ENCODE peak calls at places on chromosome 18, in six cellular contexts. Q is mucosa of descending colon, A is osteoblast, X is psoas muscle, Y is brain microvascular endothelial cell, V is SK-N-SH. C is an unnamed sample.

GRCh38 chr18:56756971-56757370 is 105.8 kb downstream of the WDR7 start:
- DNase-seq in X (no peak), V (no peak), Y (no peak), A (no peak), Q (no peak), C (no peak)

GRCh38 chr18:12254137-12254819 is at the start of gene CIDEA:
- DNase-seq in Q (no peak), V (no peak), Y (no peak), X (no peak), A (no peak), C (no peak)

GRCh38 chr18:77000527-77000926 is 132.1 kb downstream of the MBP start:
- DNase-seq in V (peak; percentile 82), A (no peak), Y (peak; percentile 29), X (peak; percentile 58), Q (no peak), C (no peak)

GRCh38 chr18:8657873-8658521 is 47.4 kb upstream of the MTCL1 start:
- DNase-seq in Y (no peak), A (no peak), X (no peak), V (peak; percentile 85), Q (no peak), C (no peak)

GRCh38 chr18:470661-471501 is 29.6 kb downstream of the COLEC12 start:
- DNase-seq in X (no peak), Q (no peak), A (no peak), Y (peak; percentile 43), V (no peak), C (peak; percentile 51)

GRCh38 chr18:37667836-37668235 is 102.2 kb upstream of the CELF4 start:
- DNase-seq in A (no peak), Y (no peak), X (no peak), V (no peak), Q (no peak), C (no peak)

GRCh38 chr18:79567481-79568147 is 112.0 kb upstream of the CTDP1 start:
- DNase-seq in Y (peak; percentile 95), A (peak; percentile 99), V (no peak), Q (peak; percentile 51), X (peak; percentile 69), C (peak; percentile 80)

GRCh38 chr18:46559296-46559695 is 97.7 kb downstream of the LOXHD1 start:
- DNase-seq in X (no peak), Y (no peak), A (no peak), V (no peak), Q (no peak), C (no peak)

GRCh38 chr18:57959278-57959677 is 84.7 kb upstream of the NEDD4L start:
- DNase-seq in V (peak; percentile 49), X (no peak), Q (peak; percentile 61), A (peak; percentile 54), Y (peak; percentile 57), C (no peak)

GRCh38 chr18:70288171-70288850 is 534 bp upstream of the SOCS6 start:
- DNase-seq in Y (no peak), V (no peak), X (peak; percentile 58), A (peak; percentile 95), Q (peak; percentile 67), C (no peak)

GRCh38 chr18:58501033-58501432 is 127.9 kb downstream of the ALPK2 start:
- DNase-seq in V (no peak), Y (no peak), X (no peak), A (no peak), Q (no peak), C (no peak)

GRCh38 chr18:58272779-58273500 is 228.9 kb downstream of the NEDD4L start:
- DNase-seq in X (no peak), A (no peak), Q (no peak), V (no peak), Y (peak; percentile 45), C (no peak)

GRCh38 chr18:13216092-13216582 is 2.4 kb upstream of the LDLRAD4 start:
- DNase-seq in Y (peak; percentile 55), X (peak; percentile 56), Q (peak; percentile 87), A (peak; percentile 93), V (peak; percentile 81), C (peak; percentile 7)

GRCh38 chr18:76491436-76491800 is 3.6 kb downstream of the ZNF516 start:
- DNase-seq in Y (peak; percentile 55), V (peak; percentile 81), Q (peak; percentile 90), X (peak; percentile 74), A (peak; percentile 97), C (no peak)

GRCh38 chr18:35432565-35433001 is 55.4 kb upstream of the ZNF396 start:
- DNase-seq in X (no peak), V (no peak), A (no peak), Y (no peak), Q (no peak), C (peak; percentile 34)

GRCh38 chr18:68662779-68663178 is 52.1 kb downstream of the TMX3 start:
- DNase-seq in Q (no peak), Y (peak; percentile 25), A (no peak), V (no peak), X (no peak), C (no peak)

GRCh38 chr18:68665623-68666022 is 49.3 kb downstream of the TMX3 start:
- DNase-seq in Y (no peak), X (no peak), V (no peak), Q (no peak), A (no peak), C (no peak)

GRCh38 chr18:68660355-68661183 is 54.3 kb downstream of the TMX3 start:
- DNase-seq in Q (no peak), A (no peak), X (no peak), V (peak; percentile 14), Y (peak; percentile 7), C (no peak)

GRCh38 chr18:68667121-68667520 is 47.8 kb downstream of the TMX3 start:
- DNase-seq in V (no peak), Y (no peak), A (no peak), Q (no peak), X (no peak), C (no peak)

GRCh38 chr18:68666316-68666715 is 48.6 kb downstream of the TMX3 start:
- DNase-seq in A (no peak), Y (peak; percentile 1), Q (no peak), V (no peak), X (no peak), C (no peak)
- TF ChIP-seq CTCF in A (no peak), Y (no peak), Q (no peak), V (no peak), X (no peak), C (no peak)

DNA sequence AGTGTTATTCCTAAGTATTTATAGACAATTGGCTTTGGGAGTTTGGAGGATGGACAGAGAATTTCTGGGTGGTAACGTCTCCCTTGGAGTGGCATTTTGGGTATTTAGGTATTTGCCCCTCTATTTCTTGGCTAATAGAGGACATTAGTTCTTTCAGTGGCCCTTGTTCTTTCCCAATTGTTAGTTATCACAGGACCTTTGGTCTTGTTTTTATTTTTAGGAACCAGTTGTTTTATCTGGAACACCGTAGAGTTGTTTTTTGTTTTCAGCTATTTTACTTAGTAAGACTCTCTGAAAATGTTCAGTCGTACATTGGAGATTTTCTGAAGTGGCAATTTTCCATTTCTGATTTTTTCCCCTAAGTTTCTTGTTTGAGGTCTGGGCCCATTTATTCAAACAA is 40.5 kb upstream of the TNFRSF11A start:
- DNase-seq in X (no peak), Q (no peak), V (no peak), Y (no peak), A (no peak), C (no peak)
- H3K36me3 ChIP-seq in X (peaks cover 34% of the 10 kb centered on the region), Q (no peaks in the 10 kb centered on the region), V (peaks cover 38% of the 10 kb centered on the region), Y (peaks cover 6% of the 10 kb centered on the region), A (peaks cover 12% of the 10 kb centered on the region), C (no peaks in the 10 kb centered on the region)

GRCh38 chr18:2907459-2908145 is 60.8 kb downstream of the EMILIN2 start:
- DNase-seq in X (no peak), V (peak; percentile 32), Y (no peak), A (no peak), Q (no peak), C (no peak)
- H3K4me3 ChIP-seq in X (peak overlapping the region; percentile 63), V (peak overlapping the region; percentile 54), Y (peak overlapping the region; percentile 62), A (peak overlapping the region; percentile 72), Q (no peak overlapping the region), C (peak overlapping the region; percentile 55)

DNA sequence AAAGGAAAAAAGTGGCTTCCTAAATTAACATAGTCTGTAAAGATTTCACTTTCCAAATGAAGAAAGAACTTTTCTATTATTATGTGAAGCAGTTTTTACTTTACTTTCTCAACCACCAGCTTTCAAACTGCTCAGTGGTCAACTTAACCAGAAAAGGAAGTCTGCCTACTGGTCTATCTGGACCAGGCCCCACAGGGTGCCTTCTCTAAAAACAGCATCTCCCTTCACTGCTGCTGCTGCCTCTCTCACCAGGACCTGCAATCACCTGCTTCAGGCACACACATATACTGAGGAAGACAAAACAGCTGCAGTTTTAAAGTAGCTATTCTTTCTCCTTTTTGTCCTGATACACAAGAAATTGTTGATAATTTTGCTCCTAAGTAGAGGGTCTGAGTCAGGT is 221.3 kb upstream of the DCC start:
- DNase-seq in X (no peak), V (no peak), Y (no peak), Q (no peak), A (no peak), C (no peak)
- TF ChIP-seq CTCF in X (no peak), V (no peak), Y (no peak), Q (no peak), A (no peak), C (no peak)

GRCh38 chr18:62973689-62974088 is 258.3 kb downstream of the PHLPP1 start:
- DNase-seq in X (no peak), V (no peak), A (no peak), Q (no peak), Y (no peak), C (no peak)
- H3K36me3 ChIP-seq in X (peaks cover 32% of the 10 kb centered on the region), V (peaks cover 6% of the 10 kb centered on the region), A (peaks cover 2% of the 10 kb centered on the region), Q (no peaks in the 10 kb centered on the region), Y (peaks cover 2% of the 10 kb centered on the region), C (peaks cover 1% of the 10 kb centered on the region)

GRCh38 chr18:23137788-23138216 is 2.5 kb downstream of the CABLES1 start:
- DNase-seq in X (no peak), V (no peak), Y (no peak), Q (no peak), A (no peak), C (no peak)
- H3K4me3 ChIP-seq in X (peak overlapping the region; percentile 72), V (no peak overlapping the region), Y (no peak overlapping the region), Q (no peak overlapping the region), A (peak overlapping the region; percentile 82), C (no peak overlapping the region)

GRCh38 chr18:23072079-23072478 is 63.2 kb upstream of the CABLES1 start:
- DNase-seq in Q (no peak), A (no peak), X (no peak), V (no peak), Y (no peak), C (no peak)

GRCh38 chr18:23073996-23074606 is 61.2 kb upstream of the CABLES1 start:
- DNase-seq in X (no peak), Q (no peak), Y (peak; percentile 39), A (no peak), V (no peak), C (no peak)

GRCh38 chr18:23077493-23078256 is 57.6 kb upstream of the CABLES1 start:
- DNase-seq in V (peak; percentile 36), X (no peak), Y (no peak), A (no peak), Q (no peak), C (no peak)
- TF ChIP-seq CTCF in V (peak; percentile 44), X (no peak), Y (peak; percentile 35), A (peak; percentile 39), Q (no peak), C (no peak)

DNA sequence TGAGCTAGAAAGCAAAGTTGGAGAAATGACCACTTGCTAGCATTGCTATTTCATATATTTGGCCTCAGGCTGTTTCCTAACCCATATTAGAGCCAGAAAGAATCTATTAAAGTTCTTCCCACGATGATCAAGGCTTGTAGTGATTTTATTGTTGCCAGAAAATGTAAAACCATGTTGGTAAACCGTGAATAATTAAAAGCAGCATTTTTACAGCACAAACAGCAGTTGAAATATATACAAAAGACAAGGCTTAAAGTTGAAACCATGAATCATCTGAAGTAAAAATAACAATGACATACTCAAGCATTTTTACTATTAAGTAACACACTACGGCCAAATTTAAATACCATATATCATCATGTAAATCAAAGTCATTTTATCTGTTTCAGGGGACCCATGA is 27.7 kb upstream of the DSC3 start:
- DNase-seq in X (no peak), Q (no peak), V (no peak), Y (no peak), A (no peak), C (no peak)
- H3K36me3 ChIP-seq in X (no peaks in the 10 kb centered on the region), Q (peaks cover 5% of the 10 kb centered on the region), V (no peaks in the 10 kb centered on the region), Y (no peaks in the 10 kb centered on the region), A (no peaks in the 10 kb centered on the region), C (no peaks in the 10 kb centered on the region)

C was measured in BJ.